ENCODE peak calls at places on chromosomes 12 and 14, in four cellular contexts. H is heart right ventricle, X is tibial nerve, A is AG04449. F is an unnamed sample.

GRCh38 chr12:89695100-89695499 is 13.5 kb downstream of the ATP2B1 start:
- DNase-seq in H (peak), X (no peak), A (no peak), F (no peak)

GRCh38 chr14:49173765-49174373 is 412.3 kb downstream of the RPS29 start:
- DNase-seq in H (peak), X (no peak), A (peak), F (peak)

GRCh38 chr14:54133896-54134295 is 177.3 kb upstream of the BMP4 start:
- DNase-seq in H (no peak), X (no peak), A (no peak), F (peak)

GRCh38 chr12:12007001-12007712 is 63.6 kb upstream of the BCL2L14 start:
- DNase-seq in H (no peak), X (no peak), A (no peak), F (no peak)

GRCh38 chr12:122517877-122518276 is 8.9 kb downstream of the RSRC2 start:
- DNase-seq in H (no peak), X (no peak), A (peak), F (no peak)

GRCh38 chr14:96105921-96106441 is 66.8 kb downstream of the C14orf132 start:
- DNase-seq in H (no peak), X (peak), A (no peak), F (no peak)

GRCh38 chr12:124774462-124775167 is 89.0 kb downstream of the SCARB1 start:
- DNase-seq in H (no peak), X (no peak), A (peak), F (no peak)

GRCh38 chr14:59306775-59307174 is 118.3 kb downstream of the DAAM1 start:
- DNase-seq in H (no peak), X (no peak), A (no peak), F (peak)

GRCh38 chr14:53929871-53930685 is 26.5 kb downstream of the BMP4 start:
- DNase-seq in H (no peak), X (no peak), A (no peak), F (no peak)

GRCh38 chr14:65472189-65472588 is 59.7 kb downstream of the FUT8 start:
- DNase-seq in H (no peak), X (no peak), A (no peak), F (no peak)

GRCh38 chr12:131613678-131614077 is 97.2 kb upstream of the SFSWAP start:
- DNase-seq in H (no peak), X (no peak), A (no peak), F (no peak)

GRCh38 chr14:98786456-98786855 is 485.5 kb downstream of the BCL11B start:
- DNase-seq in H (no peak), X (no peak), A (no peak), F (no peak)

GRCh38 chr12:27142102-27142721 is 59.8 kb upstream of the C12orf71 start:
- DNase-seq in H (peak), X (peak), A (peak), F (peak)

GRCh38 chr14:99177046-99177655 is 94.8 kb downstream of the BCL11B start:
- DNase-seq in H (no peak), X (no peak), A (no peak), F (no peak)

GRCh38 chr12:21940972-21941521 is at the start of gene ABCC9:
- DNase-seq in H (peak), X (peak), A (no peak), F (no peak)

GRCh38 chr14:71290960-71291466 is 383.8 kb downstream of the PCNX1 start:
- DNase-seq in H (no peak), X (no peak), A (peak), F (peak)

GRCh38 chr14:68146812-68147211 is 327.2 kb downstream of the RAD51B start:
- DNase-seq in H (no peak), X (no peak), A (peak), F (peak)

GRCh38 chr14:59028476-59029202 is 159.8 kb upstream of the DAAM1 start:
- DNase-seq in H (peak), X (no peak), A (peak), F (peak)

GRCh38 chr14:103118663-103119404 is 4.4 kb upstream of the TNFAIP2 start:
- DNase-seq in H (peak), X (peak), A (no peak), F (no peak)

GRCh38 chr14:100590726-100591452 is 3.7 kb upstream of the BEGAIN start:
- DNase-seq in H (no peak), X (no peak), A (no peak), F (no peak)

GRCh38 chr12:22229652-22230279 is 104.7 kb downstream of the ST8SIA1 start:
- DNase-seq in H (no peak), X (no peak), A (no peak), F (no peak)

GRCh38 chr12:2332947-2333346 is 280.2 kb downstream of the CACNA1C start:
- DNase-seq in H (peak), X (no peak), A (no peak), F (no peak)

GRCh38 chr14:77063581-77064289 is 34.3 kb upstream of the CIPC start:
- DNase-seq in H (no peak), X (no peak), A (no peak), F (no peak)

GRCh38 chr14:54776361-54777001 is 126.1 kb downstream of the GCH1 start:
- DNase-seq in H (peak), X (no peak), A (no peak), F (no peak)

GRCh38 chr12:26857465-26858176 is 24.6 kb upstream of the ITPR2 start:
- DNase-seq in H (no peak), X (no peak), A (no peak), F (no peak)

GRCh38 chr12:109134186-109134917 is 18.0 kb downstream of the ACACB start:
- DNase-seq in H (peak), X (no peak), A (no peak), F (no peak)

GRCh38 chr14:33767721-33768457 is 183.0 kb downstream of the EGLN3 start:
- DNase-seq in H (no peak), X (no peak), A (no peak), F (no peak)

GRCh38 chr12:770474-770873 is 18.1 kb downstream of the WNK1 start:
- DNase-seq in H (no peak), X (no peak), A (no peak), F (no peak)

GRCh38 chr12:71517145-71517846 is 77.7 kb downstream of the LGR5 start:
- DNase-seq in H (no peak), X (no peak), A (no peak), F (no peak)

GRCh38 chr12:106736051-106736957 is 38.2 kb upstream of the RIC8B start:
- DNase-seq in H (no peak), X (no peak), A (no peak), F (no peak)
- TF ChIP-seq CTCF in H (no peak), X (no peak), A (no peak), F (no peak)

GRCh38 chr12:94722664-94723063 is 72.3 kb upstream of the TMCC3 start:
- DNase-seq in H (no peak), X (no peak), A (no peak), F (no peak)

GRCh38 chr12:94730846-94731245 is 80.5 kb upstream of the TMCC3 start:
- DNase-seq in H (no peak), X (no peak), A (no peak), F (no peak)

GRCh38 chr12:94721173-94721572 is 70.8 kb upstream of the TMCC3 start:
- DNase-seq in H (no peak), X (no peak), A (no peak), F (no peak)

GRCh38 chr12:94725375-94726168 is 75.2 kb upstream of the TMCC3 start:
- DNase-seq in H (peak), X (no peak), A (no peak), F (no peak)
- TF ChIP-seq CTCF in H (peak), X (peak), A (peak), F (peak)

GRCh38 chr14:36254020-36254614 is 66.3 kb downstream of the MBIP start:
- DNase-seq in H (no peak), X (no peak), A (no peak), F (no peak)
- TF ChIP-seq CTCF in H (no peak), X (no peak), A (no peak), F (peak)

GRCh38 chr14:90256354-90257131 is at the start of gene PSMC1:
- DNase-seq in H (peak), X (peak), A (peak), F (peak)
- TF ChIP-seq CTCF in H (no peak), X (no peak), A (no peak), F (no peak)

DNA sequence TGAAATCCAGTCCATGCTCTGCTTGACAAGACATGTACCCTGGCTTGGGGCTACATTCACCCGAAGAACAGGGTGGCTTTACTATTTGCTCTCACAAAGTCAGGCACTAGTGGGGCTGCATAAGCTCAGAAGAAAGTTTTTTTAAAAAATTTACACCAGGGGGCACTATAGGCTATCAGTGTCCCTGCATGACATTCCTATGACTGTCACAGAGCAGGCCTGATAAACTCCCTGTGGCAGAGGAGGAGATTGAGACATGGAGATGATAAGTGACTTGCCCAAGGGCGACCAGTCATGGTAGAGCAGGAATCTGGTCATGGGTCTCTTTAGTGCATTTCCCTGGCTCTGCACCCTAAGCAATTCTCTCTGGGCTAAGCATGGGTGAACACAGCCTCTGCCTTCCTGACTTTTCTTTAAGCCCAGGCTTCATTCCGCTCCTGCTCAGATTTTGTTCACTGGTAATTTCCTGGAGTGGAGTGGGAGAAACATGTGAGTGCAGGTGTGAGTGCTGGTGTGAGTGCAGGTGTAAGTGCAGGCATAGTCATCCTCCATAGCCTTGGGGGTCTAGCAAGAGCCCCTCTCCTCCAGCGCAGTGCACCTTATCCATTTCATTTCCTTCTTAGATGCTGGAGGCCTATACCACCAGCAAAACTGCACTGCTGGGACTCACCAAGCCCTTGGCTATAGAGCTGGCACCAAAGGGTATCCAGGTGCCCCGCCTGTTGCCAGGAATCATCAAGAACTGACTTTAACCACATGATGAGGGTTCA is 91.6 kb downstream of the DHRS2 start:
- DNase-seq in H (no peak), X (no peak), A (no peak), F (peak)
- TF ChIP-seq CTCF in H (peak), X (peak), A (peak), F (peak)

F was measured in epithelial cell of proximal tubule.